ENCODE peak calls at places on chromosomes 4 and X, in ten cellular contexts. E, G, S, R, Z, C, F, X, D and N are unnamed samples.

GRCh38 chr4:8149664-8150063 is 8.9 kb downstream of the ABLIM2 start:
- DNase-seq in R (no peak), E (no peak), S (no peak), F (no peak), G (no peak), C (no peak), Z (no peak), X (no peak), D (no peak), N (no peak)

GRCh38 chr4:21790437-21791029 is 158.0 kb downstream of the KCNIP4 start:
- DNase-seq in X (no peak), E (no peak), C (no peak), S (peak), Z (no peak), R (peak), D (peak), G (no peak), F (no peak), N (no peak)

GRCh38 chr4:90419124-90419711 is 292.0 kb downstream of the CCSER1 start:
- DNase-seq in R (peak), D (peak), C (no peak), S (peak), G (no peak), F (no peak), E (no peak), X (no peak), Z (no peak), N (no peak)

GRCh38 chr4:87506974-87507701 is 22.0 kb downstream of the SPARCL1 start:
- DNase-seq in D (no peak), E (no peak), C (no peak), Z (no peak), G (no peak), R (no peak), S (no peak), X (no peak), F (no peak), N (no peak)

GRCh38 chr4:32841217-32841616 is 2121.0 kb downstream of the PCDH7 start:
- DNase-seq in R (no peak), E (no peak), F (no peak), S (no peak), G (no peak), C (no peak), X (no peak), Z (no peak), D (no peak), N (no peak)

GRCh38 chr4:48047896-48048295 is 31.3 kb downstream of the NIPAL1 start:
- DNase-seq in S (no peak), D (no peak), F (peak), C (no peak), E (no peak), X (no peak), Z (no peak), R (peak), G (peak), N (no peak)

GRCh38 chrX:69387559-69388487 is 116.3 kb upstream of the NALF2 start:
- DNase-seq in S (peak), X (no peak), F (peak), C (peak), G (peak), R (peak), D (peak), Z (no peak), E (peak), N (peak)

GRCh38 chr4:173752610-173753009 is 222.6 kb upstream of the HAND2 start:
- DNase-seq in C (no peak), R (no peak), Z (no peak), E (no peak), F (peak), G (peak), D (peak), S (peak), X (no peak), N (no peak)

GRCh38 chrX:40258909-40259308 is 161.2 kb upstream of the BCOR start:
- DNase-seq in R (no peak), D (no peak), S (no peak), X (no peak), E (no peak), F (no peak), Z (no peak), G (no peak), C (no peak), N (no peak)

GRCh38 chrX:100494974-100495373 is 84.9 kb upstream of the PCDH19 start:
- DNase-seq in C (no peak), S (no peak), E (no peak), F (no peak), D (no peak), G (no peak), X (no peak), Z (no peak), R (no peak), N (no peak)

GRCh38 chrX:110733166-110733565 is 62.5 kb downstream of the CHRDL1 start:
- DNase-seq in D (no peak), R (no peak), Z (no peak), E (no peak), C (no peak), F (no peak), X (no peak), S (no peak), G (no peak), N (no peak)

GRCh38 chr4:87093443-87094123 is 126.8 kb downstream of the KLHL8 start:
- DNase-seq in X (no peak), F (peak), Z (peak), C (peak), G (no peak), D (peak), R (peak), S (peak), E (peak), N (peak)

GRCh38 chr4:133146574-133147198 is 2.4 kb upstream of the PCDH10 start:
- DNase-seq in R (peak), G (no peak), D (peak), Z (no peak), E (peak), C (no peak), F (no peak), X (peak), S (peak), N (no peak)

GRCh38 chr4:38266616-38267015 is 306.4 kb downstream of the PTTG2 start:
- DNase-seq in E (no peak), F (no peak), D (no peak), R (no peak), C (no peak), G (peak), S (peak), Z (no peak), X (no peak), N (no peak)

GRCh38 chr4:31408136-31408535 is 688.0 kb downstream of the PCDH7 start:
- DNase-seq in S (no peak), F (no peak), R (no peak), Z (no peak), E (no peak), G (no peak), X (no peak), C (no peak), D (no peak), N (no peak)

GRCh38 chrX:128457674-128458073 is 405.5 kb upstream of the ACTRT1 start:
- DNase-seq in X (no peak), R (no peak), F (no peak), Z (no peak), D (no peak), S (no peak), E (no peak), G (no peak), C (no peak), N (no peak)

DNA sequence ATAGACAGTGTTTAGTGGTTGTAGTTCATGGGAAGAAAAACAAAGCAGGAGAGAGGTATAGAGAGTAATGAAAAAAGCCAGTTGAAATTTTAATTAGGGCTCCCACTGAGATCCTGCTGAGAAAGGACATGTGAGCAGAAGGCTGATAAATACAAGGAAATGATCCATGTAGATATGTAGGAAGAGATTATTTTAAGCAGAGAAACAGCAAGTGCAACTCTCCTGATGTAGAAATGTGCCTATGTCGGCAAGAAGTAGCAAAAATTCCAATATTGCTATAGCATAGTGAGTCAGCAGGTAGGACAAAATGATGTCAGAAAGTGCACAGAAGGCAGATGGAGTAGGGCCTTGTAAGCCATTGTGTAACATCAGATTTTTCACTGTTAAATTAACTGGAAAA is 1027.3 kb downstream of the PCDH18 start:
- DNase-seq in D (no peak), X (no peak), F (no peak), S (no peak), G (no peak), Z (no peak), R (no peak), C (no peak), E (no peak), N (no peak)
- TF ChIP-seq POLR2AphosphoS5 in D (no peak), X (no peak), F (no peak), S (no peak), G (no peak), Z (no peak), R (no peak), C (no peak), E (no peak), N (no peak)

GRCh38 chrX:33892670-33893069 is 239.4 kb downstream of the FAM47A start:
- DNase-seq in X (no peak), F (no peak), R (no peak), G (no peak), D (no peak), C (no peak), Z (no peak), E (no peak), S (no peak), N (no peak)
- TF ChIP-seq POLR2AphosphoS5 in X (no peak), F (no peak), R (no peak), G (no peak), D (no peak), C (no peak), Z (no peak), E (no peak), S (no peak), N (no peak)

GRCh38 chr4:110904435-110905050 is 281.7 kb upstream of the PITX2 start:
- DNase-seq in C (no peak), X (no peak), F (no peak), G (no peak), S (no peak), E (no peak), R (no peak), Z (no peak), D (no peak), N (no peak)
- TF ChIP-seq POLR2AphosphoS5 in C (no peak), X (no peak), F (no peak), G (no peak), S (no peak), E (no peak), R (no peak), Z (no peak), D (no peak), N (no peak)

DNA sequence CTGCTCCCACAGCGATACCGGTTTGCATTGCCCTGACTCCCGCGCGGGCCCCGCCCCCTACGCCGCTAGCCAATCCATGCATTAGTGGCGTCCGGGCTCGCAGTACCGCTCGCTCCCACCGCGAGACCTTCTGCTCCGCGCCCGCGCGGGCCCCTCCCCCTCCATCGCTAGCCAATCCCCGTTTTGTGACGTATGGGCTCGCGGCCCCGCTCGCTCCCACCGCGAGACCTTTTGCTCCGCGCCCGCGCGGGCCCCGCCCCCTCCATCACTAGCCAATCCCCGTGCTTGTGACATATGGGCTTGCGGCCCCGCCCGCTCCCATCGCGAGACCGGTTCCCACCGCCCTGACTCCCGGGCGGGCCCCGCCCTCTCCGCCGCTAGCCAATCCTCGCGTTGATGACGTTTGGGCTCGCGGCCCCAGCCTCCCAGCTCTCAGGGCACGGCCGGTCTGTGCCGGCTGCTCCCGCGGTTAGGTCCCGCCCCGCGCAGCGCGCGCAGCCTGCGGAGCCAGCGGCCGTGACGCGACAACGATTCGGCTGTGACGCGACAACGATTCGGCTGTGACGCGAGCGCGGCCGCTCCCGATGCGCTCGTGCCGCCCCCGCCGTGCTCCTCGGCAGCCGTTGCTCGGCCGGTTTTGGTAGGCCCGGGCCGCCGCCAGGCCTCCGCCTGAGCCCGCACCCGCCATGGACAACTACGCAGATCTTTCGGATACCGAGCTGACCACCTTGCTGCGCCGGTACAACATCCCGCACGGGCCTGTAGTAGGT is at the start of gene EMD:
- DNase-seq in S (peak), Z (peak), R (peak), E (peak), D (peak), C (peak), X (peak), G (peak), F (peak), N (peak)
- TF ChIP-seq POLR2AphosphoS5 in S (peak), Z (no peak), R (peak), E (no peak), D (peak), C (peak), X (peak), G (peak), F (peak), N (no peak)

GRCh38 chr4:41638806-41639205 is 100.8 kb downstream of the LIMCH1 start:
- DNase-seq in F (no peak), E (no peak), S (no peak), Z (no peak), G (no peak), R (peak), X (no peak), D (no peak), C (no peak), N (no peak)

GRCh38 chr4:41633321-41633720 is 95.4 kb downstream of the LIMCH1 start:
- DNase-seq in D (no peak), G (no peak), X (no peak), C (no peak), Z (no peak), R (no peak), E (no peak), F (no peak), S (no peak), N (no peak)

GRCh38 chr4:41638203-41638602 is 100.2 kb downstream of the LIMCH1 start:
- DNase-seq in G (no peak), C (no peak), S (no peak), F (no peak), E (no peak), X (no peak), Z (no peak), R (peak), D (no peak), N (no peak)

GRCh38 chr4:41632481-41633073 is 94.6 kb downstream of the LIMCH1 start:
- DNase-seq in D (no peak), F (no peak), R (no peak), X (no peak), S (no peak), Z (no peak), E (no peak), G (no peak), C (no peak), N (no peak)

DNA sequence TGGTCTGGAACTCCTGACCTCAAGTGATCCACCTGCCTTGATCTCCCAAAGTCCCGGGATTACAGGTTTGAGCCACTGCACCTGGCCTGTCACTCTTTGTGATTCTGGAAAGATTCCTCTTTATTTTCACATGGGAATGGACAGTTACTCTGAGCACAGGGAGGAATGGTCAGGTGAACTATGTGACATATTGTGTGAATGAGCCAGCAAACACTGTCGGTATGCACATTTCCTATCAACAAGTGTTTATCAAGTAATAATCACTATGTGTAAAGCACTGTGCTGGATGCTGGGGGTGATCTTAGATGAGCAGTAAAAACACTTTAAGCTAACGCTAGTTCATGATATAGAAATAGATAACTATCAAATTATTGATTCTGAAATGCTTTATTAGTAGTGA is 97.5 kb downstream of the LIMCH1 start:
- DNase-seq in F (no peak), R (no peak), G (no peak), S (no peak), D (no peak), E (no peak), Z (no peak), C (no peak), X (no peak), N (no peak)
- TF ChIP-seq POLR2AphosphoS5 in F (no peak), R (no peak), G (no peak), S (no peak), D (no peak), E (no peak), Z (no peak), C (no peak), X (no peak), N (no peak)

GRCh38 chr4:55359397-55359916 is 13.4 kb downstream of the SRD5A3 start:
- DNase-seq in R (no peak), X (no peak), C (no peak), D (no peak), S (no peak), E (no peak), G (no peak), F (no peak), Z (no peak), N (no peak)
- TF ChIP-seq POLR2AphosphoS5 in R (no peak), X (no peak), C (peak), D (no peak), S (no peak), E (no peak), G (peak), F (no peak), Z (no peak), N (no peak)

GRCh38 chr4:45063701-45064100 is 337.3 kb upstream of the GNPDA2 start:
- DNase-seq in R (peak), G (no peak), S (no peak), D (peak), Z (no peak), F (no peak), C (no peak), X (no peak), E (no peak), N (no peak)
- TF ChIP-seq POLR2AphosphoS5 in R (no peak), G (no peak), S (no peak), D (no peak), Z (no peak), F (no peak), C (no peak), X (no peak), E (no peak), N (no peak)

GRCh38 chr4:155526452-155527169 is 140.0 kb upstream of the GUCY1A1 start:
- DNase-seq in E (no peak), Z (no peak), D (no peak), G (no peak), X (no peak), S (no peak), C (no peak), R (no peak), F (no peak), N (no peak)
- TF ChIP-seq POLR2AphosphoS5 in E (no peak), Z (no peak), D (no peak), G (peak), X (no peak), S (no peak), C (peak), R (no peak), F (no peak), N (no peak)